ENCODE peak calls at places on chromosomes 2 and 18, in eight cellular contexts. R, N, T, Z, L, M, D and O are unnamed samples.

GRCh38 chr2:30410217-30410616 is 36.8 kb upstream of the LCLAT1 start:
- DNase-seq in R (no peak), N (no peak), T (peak; percentile 26), Z (peak; percentile 85), L (no peak), M (peak; percentile 81), D (peak; percentile 55), O (no peak)

GRCh38 chr18:79634593-79634992 is 45.0 kb upstream of the CTDP1 start:
- DNase-seq in R (no peak), N (no peak), T (peak; percentile 37), Z (no peak), L (no peak), M (no peak), D (no peak), O (no peak)

GRCh38 chr2:39216495-39217191 is 27.1 kb downstream of the CDKL4 start:
- DNase-seq in R (peak; percentile 47), N (no peak), T (no peak), Z (no peak), L (no peak), M (peak; percentile 34), D (no peak), O (no peak)

GRCh38 chr2:172588931-172589330 is 33.0 kb downstream of the PDK1 start:
- DNase-seq in R (no peak), N (no peak), T (no peak), Z (no peak), L (no peak), M (peak; percentile 17), D (peak; percentile 9), O (no peak)

GRCh38 chr2:160362018-160362417 is 131.6 kb downstream of the RBMS1 start:
- DNase-seq in R (no peak), N (no peak), T (no peak), Z (no peak), L (no peak), M (no peak), D (no peak), O (no peak)

GRCh38 chr2:220555961-220556360 is 928.5 kb downstream of the SLC4A3 start:
- DNase-seq in R (no peak), N (no peak), T (peak; percentile 19), Z (peak; percentile 28), L (no peak), M (peak; percentile 40), D (peak; percentile 49), O (no peak)

GRCh38 chr2:166700079-166700478 is 188.2 kb upstream of the XIRP2 start:
- DNase-seq in R (no peak), N (no peak), T (peak; percentile 8), Z (peak; percentile 12), L (no peak), M (no peak), D (no peak), O (no peak)

GRCh38 chr2:70725505-70725904 is 42.5 kb downstream of the ADD2 start:
- DNase-seq in R (no peak), N (no peak), T (no peak), Z (no peak), L (no peak), M (no peak), D (no peak), O (no peak)

GRCh38 chr18:63322908-63323634 is 3.5 kb upstream of the BCL2 start:
- DNase-seq in R (peak; percentile 42), N (no peak), T (peak; percentile 80), Z (peak; percentile 71), L (peak; percentile 71), M (peak; percentile 58), D (peak; percentile 51), O (peak; percentile 60)

GRCh38 chr18:34742761-34743366 is 32.8 kb downstream of the DTNA start:
- DNase-seq in R (no peak), N (no peak), T (no peak), Z (no peak), L (no peak), M (no peak), D (no peak), O (no peak)

GRCh38 chr2:33903237-33903636 is 304.1 kb upstream of the FAM98A start:
- DNase-seq in R (no peak), N (no peak), T (no peak), Z (no peak), L (no peak), M (no peak), D (no peak), O (no peak)

GRCh38 chr2:190069936-190070696 is 7.6 kb upstream of the MSTN start:
- DNase-seq in R (no peak), N (no peak), T (peak; percentile 73), Z (peak; percentile 62), L (no peak), M (peak; percentile 41), D (peak; percentile 52), O (no peak)

GRCh38 chr2:235495373-235496238 is 1.8 kb downstream of the AGAP1 start:
- DNase-seq in R (no peak), N (no peak), T (peak; percentile 34), Z (no peak), L (no peak), M (peak; percentile 27), D (no peak), O (no peak)

GRCh38 chr18:36572135-36572856 is 256.5 kb downstream of the TPGS2 start:
- DNase-seq in R (no peak), N (no peak), T (peak; percentile 84), Z (peak; percentile 23), L (no peak), M (peak; percentile 19), D (peak; percentile 60), O (no peak)

GRCh38 chr2:131394147-131394931 is 30.4 kb upstream of the RAB6D start:
- DNase-seq in R (no peak), N (no peak), T (peak; percentile 5), Z (no peak), L (no peak), M (no peak), D (no peak), O (no peak)

GRCh38 chr2:15259356-15259756 is 301.8 kb downstream of the NBAS start:
- DNase-seq in R (no peak), N (no peak), T (peak; percentile 84), Z (no peak), L (no peak), M (no peak), D (no peak), O (no peak)

GRCh38 chr2:133884739-133885381 is 316.6 kb upstream of the NCKAP5 start:
- DNase-seq in R (no peak), N (no peak), T (peak; percentile 10), Z (peak; percentile 35), L (no peak), M (no peak), D (peak; percentile 14), O (peak; percentile 12)

GRCh38 chr2:75547345-75548035 is 13.2 kb downstream of the EVA1A start:
- DNase-seq in R (no peak), N (no peak), T (peak; percentile 70), Z (peak; percentile 75), L (no peak), M (peak; percentile 63), D (peak; percentile 97), O (no peak)

GRCh38 chr2:120436885-120437603 is 91.1 kb downstream of the INHBB start:
- DNase-seq in R (no peak), N (peak; percentile 52), T (peak; percentile 52), Z (peak; percentile 24), L (peak; percentile 72), M (peak; percentile 27), D (peak; percentile 17), O (no peak)

GRCh38 chr18:40868110-40868858 is 1086.8 kb upstream of the PIK3C3 start:
- DNase-seq in R (no peak), N (no peak), T (peak; percentile 49), Z (no peak), L (no peak), M (peak; percentile 1), D (peak; percentile 97), O (no peak)

GRCh38 chr18:78743078-78743477 is 236.5 kb upstream of the SALL3 start:
- DNase-seq in R (no peak), N (no peak), T (no peak), Z (no peak), L (no peak), M (no peak), D (no peak), O (no peak)

GRCh38 chr2:113276906-113277425 is 1.8 kb downstream of the PAX8 start:
- DNase-seq in R (no peak), N (no peak), T (no peak), Z (no peak), L (no peak), M (no peak), D (no peak), O (no peak)

GRCh38 chr18:501406-501714 is 859 bp upstream of the COLEC12 start:
- DNase-seq in R (no peak), N (no peak), T (no peak), Z (no peak), L (no peak), M (no peak), D (no peak), O (no peak)

GRCh38 chr2:101145406-101145805 is 5.8 kb downstream of the TBC1D8 start:
- DNase-seq in R (no peak), N (no peak), T (peak; percentile 13), Z (peak; percentile 25), L (no peak), M (peak; percentile 52), D (no peak), O (no peak)

GRCh38 chr2:109376115-109376514 is 237.7 kb downstream of the SEPTIN10 start:
- DNase-seq in R (no peak), N (no peak), T (peak; percentile 29), Z (no peak), L (no peak), M (peak; percentile 34), D (no peak), O (no peak)

GRCh38 chr2:101823347-101823791 is 125.9 kb downstream of the MAP4K4 start:
- DNase-seq in R (peak; percentile 41), N (no peak), T (peak; percentile 84), Z (peak; percentile 33), L (no peak), M (peak; percentile 85), D (peak; percentile 83), O (peak; percentile 62)